ENCODE peak calls at places on chromosome 14, in six cellular contexts. W is LoVo; V is T-helper 1 cell; M is activated T-cell treated with anti-CD3 and anti-CD28 coated beads, Interleukin-2, amount 50 U/mL, for 72 hours; A is HS-27A; D is cardiac muscle cell. O is an unnamed sample.

GRCh38 chr14:67137744-67138371 is 51.4 kb upstream of the GARIN2 start:
- DNase-seq in M (no peak), A (no peak), D (no peak), W (peak), V (no peak), O (no peak)

GRCh38 chr14:33486499-33486898 is 464.4 kb downstream of the EGLN3 start:
- DNase-seq in V (no peak), M (no peak), A (no peak), W (no peak), D (no peak), O (no peak)

GRCh38 chr14:92651793-92652382 is 96.5 kb downstream of the LGMN start:
- DNase-seq in W (no peak), D (no peak), M (peak), V (no peak), A (no peak), O (no peak)

GRCh38 chr14:26773906-26774593 is 176.2 kb upstream of the NOVA1 start:
- DNase-seq in W (no peak), M (no peak), D (no peak), V (no peak), A (no peak), O (no peak)

GRCh38 chr14:101119830-101120571 is 216.5 kb upstream of the RTL1 start:
- DNase-seq in W (no peak), A (no peak), D (no peak), M (no peak), V (no peak), O (no peak)

GRCh38 chr14:56065621-56066295 is 52.5 kb upstream of the PELI2 start:
- DNase-seq in W (no peak), M (no peak), A (no peak), D (no peak), V (no peak), O (no peak)

GRCh38 chr14:72657214-72657921 is 236.5 kb downstream of the DPF3 start:
- DNase-seq in V (no peak), A (no peak), D (no peak), W (no peak), M (no peak), O (peak)

GRCh38 chr14:93331375-93332031 is 1.3 kb downstream of the BTBD7 start:
- DNase-seq in V (no peak), D (no peak), M (no peak), A (no peak), W (no peak), O (no peak)

GRCh38 chr14:33839193-33840076 is 111.4 kb downstream of the EGLN3 start:
- DNase-seq in M (peak), A (no peak), V (peak), W (peak), D (peak), O (peak)

GRCh38 chr14:54789166-54789565 is 113.5 kb downstream of the GCH1 start:
- DNase-seq in D (no peak), A (no peak), M (no peak), V (no peak), W (no peak), O (no peak)

GRCh38 chr14:96586921-96587822 is 85.0 kb downstream of the PAPOLA start:
- DNase-seq in D (no peak), M (no peak), A (no peak), W (no peak), V (no peak), O (no peak)

GRCh38 chr14:56046546-56046945 is 71.7 kb upstream of the PELI2 start:
- DNase-seq in V (no peak), D (no peak), A (no peak), M (no peak), W (no peak), O (no peak)

GRCh38 chr14:100891501-100892445 is 11.7 kb downstream of the RTL1 start:
- DNase-seq in V (no peak), W (no peak), D (no peak), M (no peak), A (no peak), O (no peak)

O was measured in SJCRH30.